ENCODE peak calls at places on chromosomes 3 and 15, in six cellular contexts. One of them, this sample, is unnamed.

GRCh38 chr15:75446146-75446545 is 5.3 kb downstream of the SIN3A start:
- DNase-seq in body of pancreas: no peak
- DNase-seq in CD4-positive, alpha-beta memory T cell: peak; percentile 22
- DNase-seq in heart left ventricle: no peak
- DNase-seq in mammary epithelial cell: no peak
- DNase-seq in CD8-positive, alpha-beta T cell: no peak
- DNase-seq in this sample: peak; percentile 8

GRCh38 chr3:139302084-139302800 is 41.6 kb upstream of the MRPS22 start:
- DNase-seq in CD4-positive, alpha-beta memory T cell: no peak
- DNase-seq in CD8-positive, alpha-beta T cell: no peak
- DNase-seq in mammary epithelial cell: peak; percentile 96
- DNase-seq in body of pancreas: peak; percentile 25
- DNase-seq in heart left ventricle: peak; percentile 74
- DNase-seq in this sample: no peak

GRCh38 chr15:81023483-81024264 is 23.0 kb downstream of the TLNRD1 start:
- DNase-seq in CD8-positive, alpha-beta T cell: no peak
- DNase-seq in mammary epithelial cell: no peak
- DNase-seq in CD4-positive, alpha-beta memory T cell: no peak
- DNase-seq in heart left ventricle: peak; percentile 88
- DNase-seq in body of pancreas: peak; percentile 69
- DNase-seq in this sample: no peak

GRCh38 chr3:134463676-134464611 is 21.8 kb downstream of the ANAPC13 start:
- DNase-seq in body of pancreas: peak; percentile 65
- DNase-seq in heart left ventricle: peak; percentile 66
- DNase-seq in CD4-positive, alpha-beta memory T cell: no peak
- DNase-seq in mammary epithelial cell: peak; percentile 68
- DNase-seq in CD8-positive, alpha-beta T cell: no peak
- DNase-seq in this sample: no peak

GRCh38 chr3:41204369-41204768 is 5.1 kb downstream of the CTNNB1 start:
- DNase-seq in heart left ventricle: no peak
- DNase-seq in mammary epithelial cell: no peak
- DNase-seq in CD4-positive, alpha-beta memory T cell: no peak
- DNase-seq in body of pancreas: no peak
- DNase-seq in CD8-positive, alpha-beta T cell: no peak
- DNase-seq in this sample: no peak

GRCh38 chr15:76333720-76334437 is 2.7 kb upstream of the ISL2 start:
- DNase-seq in CD4-positive, alpha-beta memory T cell: no peak
- DNase-seq in CD8-positive, alpha-beta T cell: no peak
- DNase-seq in body of pancreas: no peak
- DNase-seq in heart left ventricle: no peak
- DNase-seq in mammary epithelial cell: no peak
- DNase-seq in this sample: no peak

GRCh38 chr3:18868911-18869689 is 279.2 kb upstream of the KCNH8 start:
- DNase-seq in CD8-positive, alpha-beta T cell: no peak
- DNase-seq in mammary epithelial cell: no peak
- DNase-seq in body of pancreas: no peak
- DNase-seq in heart left ventricle: no peak
- DNase-seq in CD4-positive, alpha-beta memory T cell: no peak
- DNase-seq in this sample: no peak

GRCh38 chr3:4062621-4063020 is 240.5 kb upstream of the SETMAR start:
- DNase-seq in CD4-positive, alpha-beta memory T cell: no peak
- DNase-seq in CD8-positive, alpha-beta T cell: no peak
- DNase-seq in heart left ventricle: no peak
- DNase-seq in mammary epithelial cell: no peak
- DNase-seq in body of pancreas: no peak
- DNase-seq in this sample: no peak

GRCh38 chr15:39269352-39269751 is 311.5 kb upstream of the THBS1 start:
- DNase-seq in CD4-positive, alpha-beta memory T cell: no peak
- DNase-seq in body of pancreas: peak; percentile 36
- DNase-seq in CD8-positive, alpha-beta T cell: no peak
- DNase-seq in heart left ventricle: no peak
- DNase-seq in mammary epithelial cell: no peak
- DNase-seq in this sample: no peak

GRCh38 chr3:113948015-113948917 is 453 bp downstream of the ZDHHC23 start:
- DNase-seq in CD8-positive, alpha-beta T cell: peak; percentile 52
- DNase-seq in mammary epithelial cell: peak; percentile 6
- DNase-seq in heart left ventricle: no peak
- DNase-seq in CD4-positive, alpha-beta memory T cell: peak; percentile 36
- DNase-seq in body of pancreas: peak; percentile 66
- DNase-seq in this sample: peak; percentile 23

GRCh38 chr15:89761929-89762328 is 10.9 kb upstream of the MESP1 start:
- DNase-seq in CD8-positive, alpha-beta T cell: no peak
- DNase-seq in mammary epithelial cell: no peak
- DNase-seq in CD4-positive, alpha-beta memory T cell: no peak
- DNase-seq in body of pancreas: no peak
- DNase-seq in heart left ventricle: no peak
- DNase-seq in this sample: no peak

GRCh38 chr3:187735837-187736236 is 9.4 kb downstream of the BCL6 start:
- DNase-seq in heart left ventricle: peak; percentile 40
- DNase-seq in mammary epithelial cell: no peak
- DNase-seq in CD8-positive, alpha-beta T cell: no peak
- DNase-seq in CD4-positive, alpha-beta memory T cell: no peak
- DNase-seq in body of pancreas: no peak
- DNase-seq in this sample: no peak

GRCh38 chr3:46860381-46861292 is 2.6 kb downstream of the MYL3 start:
- DNase-seq in CD4-positive, alpha-beta memory T cell: no peak
- DNase-seq in mammary epithelial cell: no peak
- DNase-seq in heart left ventricle: peak; percentile 64
- DNase-seq in CD8-positive, alpha-beta T cell: no peak
- DNase-seq in body of pancreas: no peak
- DNase-seq in this sample: no peak

GRCh38 chr3:171564723-171565122 is 104.5 kb upstream of the TNIK start:
- DNase-seq in mammary epithelial cell: no peak
- DNase-seq in CD8-positive, alpha-beta T cell: no peak
- DNase-seq in heart left ventricle: no peak
- DNase-seq in CD4-positive, alpha-beta memory T cell: no peak
- DNase-seq in body of pancreas: no peak
- DNase-seq in this sample: no peak

GRCh38 chr15:67915374-67916050 is 75.7 kb upstream of the RNU6-1 start:
- DNase-seq in heart left ventricle: peak; percentile 58
- DNase-seq in CD4-positive, alpha-beta memory T cell: no peak
- DNase-seq in CD8-positive, alpha-beta T cell: no peak
- DNase-seq in mammary epithelial cell: no peak
- DNase-seq in body of pancreas: peak; percentile 91
- DNase-seq in this sample: no peak

GRCh38 chr3:149224736-149225594 is 3.3 kb upstream of the CP start:
- DNase-seq in CD8-positive, alpha-beta T cell: no peak
- DNase-seq in body of pancreas: peak; percentile 52
- DNase-seq in mammary epithelial cell: peak; percentile 96
- DNase-seq in heart left ventricle: no peak
- DNase-seq in CD4-positive, alpha-beta memory T cell: peak; percentile 23
- DNase-seq in this sample: no peak

GRCh38 chr3:159667261-159667660 is 321.4 kb upstream of the IL12A start:
- DNase-seq in CD4-positive, alpha-beta memory T cell: no peak
- DNase-seq in heart left ventricle: peak; percentile 30
- DNase-seq in mammary epithelial cell: peak; percentile 44
- DNase-seq in CD8-positive, alpha-beta T cell: no peak
- DNase-seq in body of pancreas: no peak
- DNase-seq in this sample: no peak

GRCh38 chr15:51749307-51749706 is 2.1 kb upstream of the TMOD2 start:
- DNase-seq in heart left ventricle: no peak
- DNase-seq in body of pancreas: no peak
- DNase-seq in mammary epithelial cell: no peak
- DNase-seq in CD4-positive, alpha-beta memory T cell: no peak
- DNase-seq in CD8-positive, alpha-beta T cell: no peak
- DNase-seq in this sample: no peak

GRCh38 chr15:39312984-39313383 is 267.9 kb upstream of the THBS1 start:
- DNase-seq in heart left ventricle: no peak
- DNase-seq in body of pancreas: peak; percentile 59
- DNase-seq in CD8-positive, alpha-beta T cell: no peak
- DNase-seq in CD4-positive, alpha-beta memory T cell: no peak
- DNase-seq in mammary epithelial cell: no peak
- DNase-seq in this sample: no peak

GRCh38 chr15:70863450-70864218 is 9.7 kb upstream of the LARP6 start:
- DNase-seq in mammary epithelial cell: peak; percentile 96
- DNase-seq in body of pancreas: peak; percentile 36
- DNase-seq in heart left ventricle: no peak
- DNase-seq in CD4-positive, alpha-beta memory T cell: no peak
- DNase-seq in CD8-positive, alpha-beta T cell: no peak
- DNase-seq in this sample: no peak

GRCh38 chr15:70806992-70807712 is 43.8 kb upstream of the UACA start:
- DNase-seq in body of pancreas: peak; percentile 68
- DNase-seq in CD8-positive, alpha-beta T cell: no peak
- DNase-seq in mammary epithelial cell: no peak
- DNase-seq in heart left ventricle: peak; percentile 80
- DNase-seq in CD4-positive, alpha-beta memory T cell: no peak
- DNase-seq in this sample: no peak

GRCh38 chr3:62567097-62568021 is 194.0 kb upstream of the FEZF2 start:
- DNase-seq in mammary epithelial cell: peak; percentile 54
- DNase-seq in CD8-positive, alpha-beta T cell: no peak
- DNase-seq in body of pancreas: no peak
- DNase-seq in CD4-positive, alpha-beta memory T cell: no peak
- DNase-seq in heart left ventricle: peak; percentile 34
- DNase-seq in this sample: no peak

GRCh38 chr15:31974855-31975421 is 55.4 kb upstream of the CHRNA7 start:
- DNase-seq in body of pancreas: peak; percentile 22
- DNase-seq in CD4-positive, alpha-beta memory T cell: peak; percentile 35
- DNase-seq in CD8-positive, alpha-beta T cell: no peak
- DNase-seq in mammary epithelial cell: no peak
- DNase-seq in heart left ventricle: no peak
- DNase-seq in this sample: no peak

GRCh38 chr15:42640103-42640502 is 64.7 kb downstream of the STARD9 start:
- DNase-seq in mammary epithelial cell: no peak
- DNase-seq in CD8-positive, alpha-beta T cell: no peak
- DNase-seq in heart left ventricle: no peak
- DNase-seq in CD4-positive, alpha-beta memory T cell: no peak
- DNase-seq in body of pancreas: no peak
- DNase-seq in this sample: no peak

GRCh38 chr15:69074011-69074842 is 59.7 kb downstream of the NOX5 start:
- DNase-seq in body of pancreas: peak; percentile 58
- DNase-seq in heart left ventricle: peak; percentile 70
- DNase-seq in CD4-positive, alpha-beta memory T cell: no peak
- DNase-seq in mammary epithelial cell: peak; percentile 62
- DNase-seq in CD8-positive, alpha-beta T cell: no peak
- DNase-seq in this sample: no peak

GRCh38 chr3:78580691-78581090 is 1187.1 kb downstream of the ROBO1 start:
- DNase-seq in CD4-positive, alpha-beta memory T cell: no peak
- DNase-seq in CD8-positive, alpha-beta T cell: no peak
- DNase-seq in body of pancreas: no peak
- DNase-seq in mammary epithelial cell: no peak
- DNase-seq in heart left ventricle: no peak
- DNase-seq in this sample: no peak

DNA sequence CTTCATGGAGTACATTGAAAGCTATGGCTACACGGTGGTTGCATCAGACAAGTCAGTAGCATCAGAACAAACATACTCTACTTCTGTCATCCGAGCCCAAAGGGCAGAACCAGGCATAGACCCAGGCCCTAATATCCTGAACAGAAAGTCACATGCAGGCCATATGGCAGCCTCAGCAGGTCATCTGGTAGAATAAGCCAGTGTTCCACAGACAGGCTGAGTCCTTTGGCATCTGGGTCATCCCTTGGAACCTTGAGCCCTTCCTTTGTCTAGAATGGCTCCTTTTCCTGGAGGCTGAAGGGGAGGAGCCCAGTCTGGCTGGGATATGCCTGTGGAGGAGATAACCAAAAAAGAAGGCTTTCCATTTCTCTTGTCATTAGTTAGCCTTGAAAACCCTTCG is 29.2 kb downstream of the SEMA6D start:
- DNase-seq in CD8-positive, alpha-beta T cell: no peak
- DNase-seq in body of pancreas: no peak
- DNase-seq in heart left ventricle: no peak
- DNase-seq in CD4-positive, alpha-beta memory T cell: no peak
- DNase-seq in mammary epithelial cell: no peak
- DNase-seq in this sample: no peak
- H3K4me1 ChIP-seq in CD8-positive, alpha-beta T cell: no peaks in the 10 kb centered on the region
- H3K4me1 ChIP-seq in body of pancreas: peaks cover 5% of the 10 kb centered on the region
- H3K4me1 ChIP-seq in heart left ventricle: peaks cover 5% of the 10 kb centered on the region
- H3K4me1 ChIP-seq in CD4-positive, alpha-beta memory T cell: no peaks in the 10 kb centered on the region
- H3K4me1 ChIP-seq in mammary epithelial cell: peaks cover 13% of the 10 kb centered on the region
- H3K4me1 ChIP-seq in this sample: no peaks in the 10 kb centered on the region

GRCh38 chr15:90915216-90915807 is 12.2 kb downstream of the MAN2A2 start:
- DNase-seq in heart left ventricle: no peak
- DNase-seq in CD4-positive, alpha-beta memory T cell: no peak
- DNase-seq in CD8-positive, alpha-beta T cell: no peak
- DNase-seq in mammary epithelial cell: no peak
- DNase-seq in body of pancreas: no peak
- DNase-seq in this sample: no peak

GRCh38 chr15:90917569-90917968 is 14.5 kb downstream of the MAN2A2 start:
- DNase-seq in body of pancreas: no peak
- DNase-seq in CD8-positive, alpha-beta T cell: no peak
- DNase-seq in heart left ventricle: no peak
- DNase-seq in mammary epithelial cell: no peak
- DNase-seq in CD4-positive, alpha-beta memory T cell: no peak
- DNase-seq in this sample: no peak

GRCh38 chr15:90914240-90915080 is 11.4 kb downstream of the MAN2A2 start:
- DNase-seq in CD8-positive, alpha-beta T cell: no peak
- DNase-seq in CD4-positive, alpha-beta memory T cell: no peak
- DNase-seq in mammary epithelial cell: no peak
- DNase-seq in body of pancreas: no peak
- DNase-seq in heart left ventricle: no peak
- DNase-seq in this sample: no peak

GRCh38 chr15:90916461-90916860 is 13.4 kb downstream of the MAN2A2 start:
- DNase-seq in CD4-positive, alpha-beta memory T cell: no peak
- DNase-seq in heart left ventricle: no peak
- DNase-seq in mammary epithelial cell: no peak
- DNase-seq in CD8-positive, alpha-beta T cell: no peak
- DNase-seq in body of pancreas: no peak
- DNase-seq in this sample: no peak

DNA sequence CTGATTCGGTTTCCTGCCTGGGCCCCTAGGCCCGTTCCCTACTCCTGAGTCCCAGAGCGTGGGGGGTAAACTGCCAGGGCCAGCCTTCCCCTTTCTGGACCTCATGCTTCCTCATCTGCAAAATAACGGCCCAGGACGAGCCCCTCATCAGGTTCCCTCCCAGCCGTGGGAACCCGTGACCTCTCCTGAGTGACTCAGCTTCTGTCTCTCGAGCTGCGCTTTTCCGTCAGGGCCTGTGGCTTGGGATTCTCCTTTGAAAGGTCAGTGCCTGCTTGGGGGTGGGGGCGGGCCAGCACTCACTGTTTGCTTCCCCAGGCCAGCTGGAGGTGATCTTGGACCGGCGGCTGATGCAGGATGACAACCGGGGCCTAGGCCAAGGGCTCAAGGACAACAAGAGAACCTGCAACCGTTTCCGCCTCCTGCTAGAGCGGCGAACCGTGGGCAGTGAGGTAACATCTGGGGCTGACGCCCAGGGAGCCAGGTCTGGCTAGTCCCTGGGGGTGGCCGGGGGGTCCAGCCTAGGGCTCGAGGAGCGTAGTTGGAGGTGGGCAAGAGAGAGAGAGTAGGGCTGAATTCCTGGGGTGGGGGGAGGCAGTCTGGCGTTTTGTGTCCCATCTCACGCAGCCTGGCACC is 12.8 kb downstream of the MAN2A2 start:
- DNase-seq in CD8-positive, alpha-beta T cell: no peak
- DNase-seq in body of pancreas: peak; percentile 78
- DNase-seq in heart left ventricle: peak; percentile 69
- DNase-seq in mammary epithelial cell: no peak
- DNase-seq in CD4-positive, alpha-beta memory T cell: no peak
- DNase-seq in this sample: no peak
- H3K36me3 ChIP-seq in CD8-positive, alpha-beta T cell: peaks cover 80% of the 10 kb centered on the region
- H3K36me3 ChIP-seq in body of pancreas: peaks cover 76% of the 10 kb centered on the region
- H3K36me3 ChIP-seq in heart left ventricle: peaks cover 99% of the 10 kb centered on the region
- H3K36me3 ChIP-seq in mammary epithelial cell: peaks cover 3% of the 10 kb centered on the region
- H3K36me3 ChIP-seq in CD4-positive, alpha-beta memory T cell: peaks cover 91% of the 10 kb centered on the region
- H3K36me3 ChIP-seq in this sample: peaks cover 25% of the 10 kb centered on the region

GRCh38 chr3:58064923-58065638 is 56.9 kb downstream of the FLNB start:
- DNase-seq in CD8-positive, alpha-beta T cell: no peak
- DNase-seq in CD4-positive, alpha-beta memory T cell: no peak
- DNase-seq in mammary epithelial cell: no peak
- DNase-seq in heart left ventricle: no peak
- DNase-seq in body of pancreas: no peak
- DNase-seq in this sample: no peak
- H3K4me1 ChIP-seq in CD8-positive, alpha-beta T cell: peaks cover 8% of the 10 kb centered on the region
- H3K4me1 ChIP-seq in CD4-positive, alpha-beta memory T cell: peaks cover 6% of the 10 kb centered on the region
- H3K4me1 ChIP-seq in mammary epithelial cell: peaks cover 19% of the 10 kb centered on the region
- H3K4me1 ChIP-seq in heart left ventricle: peaks cover 11% of the 10 kb centered on the region
- H3K4me1 ChIP-seq in body of pancreas: peaks cover 62% of the 10 kb centered on the region
- H3K4me1 ChIP-seq in this sample: no peaks in the 10 kb centered on the region

GRCh38 chr3:13348671-13349396 is 71.3 kb downstream of the NUP210 start:
- DNase-seq in mammary epithelial cell: no peak
- DNase-seq in heart left ventricle: no peak
- DNase-seq in CD4-positive, alpha-beta memory T cell: peak; percentile 23
- DNase-seq in body of pancreas: no peak
- DNase-seq in CD8-positive, alpha-beta T cell: peak; percentile 61
- DNase-seq in this sample: peak; percentile 62
- H3K36me3 ChIP-seq in mammary epithelial cell: no peaks in the 10 kb centered on the region
- H3K36me3 ChIP-seq in heart left ventricle: peaks cover 13% of the 10 kb centered on the region
- H3K36me3 ChIP-seq in CD4-positive, alpha-beta memory T cell: peaks cover 74% of the 10 kb centered on the region
- H3K36me3 ChIP-seq in body of pancreas: peaks cover 9% of the 10 kb centered on the region
- H3K36me3 ChIP-seq in CD8-positive, alpha-beta T cell: peaks cover 31% of the 10 kb centered on the region
- H3K36me3 ChIP-seq in this sample: peaks cover 17% of the 10 kb centered on the region